ENCODE peak calls at places on chromosome 14, in five cellular contexts. F is endothelial cell; H is activated CD8-positive, alpha-beta T cell treated with anti-CD3 and anti-CD28 coated beads for 36 hours; K is AG10803; S is psoas muscle. O is an unnamed sample.
A peak's percentile ranks its signal among the peaks of the same experiment; 100 is the strongest.

GRCh38 chr14:77649326-77649725 is 32.9 kb upstream of the SPTLC2 start:
- DNase-seq in S (no peak), F (no peak), H (no peak), K (peak; percentile 86), O (no peak)

GRCh38 chr14:52329678-52330376 is 15.7 kb downstream of the PTGER2 start:
- DNase-seq in S (no peak), F (no peak), H (peak; percentile 31), K (no peak), O (no peak)

GRCh38 chr14:92486881-92487280 is 26.7 kb upstream of the RIN3 start:
- DNase-seq in S (no peak), F (no peak), K (peak; percentile 47), H (no peak), O (no peak)

GRCh38 chr14:94122438-94122837 is 7.0 kb downstream of the IFI27L2 start:
- DNase-seq in H (no peak), K (no peak), S (no peak), F (no peak), O (no peak)

GRCh38 chr14:93044601-93045000 is 71.1 kb downstream of the ITPK1 start:
- DNase-seq in S (no peak), H (no peak), F (no peak), K (no peak), O (no peak)

GRCh38 chr14:42224053-42224888 is 617.6 kb downstream of the LRFN5 start:
- DNase-seq in S (peak; percentile 24), K (peak; percentile 54), F (peak; percentile 85), H (peak; percentile 35), O (peak; percentile 1)

GRCh38 chr14:104749958-104750529 is 2.9 kb upstream of the SIVA1 start:
- DNase-seq in K (peak; percentile 61), F (no peak), S (no peak), H (no peak), O (no peak)

GRCh38 chr14:94889520-94890312 is 119.8 kb upstream of the GSC start:
- DNase-seq in H (no peak), S (no peak), F (no peak), K (no peak), O (no peak)

GRCh38 chr14:105326891-105327694 is 12.5 kb downstream of the PACS2 start:
- DNase-seq in F (no peak), H (no peak), S (no peak), K (no peak), O (no peak)

GRCh38 chr14:86462193-86462592 is 932.2 kb downstream of the FLRT2 start:
- DNase-seq in K (peak; percentile 9), S (no peak), F (peak; percentile 18), H (peak; percentile 1), O (no peak)

GRCh38 chr14:31071151-31071550 is 45.0 kb upstream of the STRN3 start:
- DNase-seq in H (no peak), F (no peak), K (peak; percentile 55), S (no peak), O (no peak)

GRCh38 chr14:93045211-93045674 is 70.5 kb downstream of the ITPK1 start:
- DNase-seq in S (no peak), K (no peak), F (no peak), H (no peak), O (no peak)

GRCh38 chr14:94897092-94897491 is 127.2 kb upstream of the GSC start:
- DNase-seq in H (no peak), S (peak; percentile 65), F (no peak), K (peak; percentile 61), O (no peak)

GRCh38 chr14:99684356-99684952 is 356 bp downstream of the CYP46A1 start:
- DNase-seq in H (peak; percentile 63), F (no peak), K (no peak), S (no peak), O (no peak)

GRCh38 chr14:62988967-62989366 is 56.3 kb downstream of the KCNH5 start:
- DNase-seq in H (no peak), F (no peak), S (no peak), K (no peak), O (no peak)

GRCh38 chr14:49420201-49420600 is 166.0 kb downstream of the RPS29 start:
- DNase-seq in H (peak; percentile 5), F (no peak), S (no peak), K (no peak), O (no peak)

GRCh38 chr14:70660967-70661871 is 19.5 kb downstream of the TTC9 start:
- DNase-seq in H (peak; percentile 70), F (no peak), K (no peak), S (no peak), O (peak; percentile 11)

GRCh38 chr14:30362369-30363218 is 196.4 kb upstream of the G2E3 start:
- DNase-seq in S (no peak), F (no peak), H (no peak), K (no peak), O (no peak)

GRCh38 chr14:73633115-73633514 is 11.7 kb upstream of the DNAL1 start:
- DNase-seq in H (peak; percentile 26), K (no peak), S (no peak), F (no peak), O (no peak)

GRCh38 chr14:61388976-61389576 is 67.7 kb downstream of the PRKCH start:
- DNase-seq in F (no peak), S (no peak), K (peak; percentile 1), H (peak; percentile 65), O (no peak)

GRCh38 chr14:102210421-102211042 is 70.8 kb downstream of the WDR20 start:
- DNase-seq in S (no peak), F (no peak), K (no peak), H (no peak), O (no peak)

GRCh38 chr14:74238974-74239847 is at the start of gene VSX2:
- DNase-seq in H (no peak), S (no peak), K (no peak), F (no peak), O (no peak)

GRCh38 chr14:98592611-98593170 is 679.3 kb downstream of the BCL11B start:
- DNase-seq in S (no peak), F (no peak), K (no peak), H (no peak), O (no peak)

GRCh38 chr14:67674139-67674479 is 323 bp downstream of the VTI1B start:
- DNase-seq in S (peak; percentile 75), K (peak; percentile 52), F (peak; percentile 77), H (peak; percentile 56), O (peak; percentile 69)

GRCh38 chr14:49306152-49306751 is 279.9 kb downstream of the RPS29 start:
- DNase-seq in H (no peak), K (peak; percentile 1), F (no peak), S (no peak), O (no peak)

GRCh38 chr14:79712302-79712950 is 498.9 kb downstream of the DIO2 start:
- DNase-seq in S (no peak), F (no peak), H (no peak), K (no peak), O (no peak)